ENCODE peak calls at places on chromosomes 7 and 10, in seven cellular contexts. F, U, D, O, Z, W and J are unnamed samples.

GRCh38 chr10:102672822-102673200 is 28.5 kb downstream of the TRIM8 start:
- DNase-seq in F (no peak), U (no peak), D (no peak), O (no peak), Z (no peak), W (no peak), J (no peak)

GRCh38 chr10:102775973-102776669 is 32.4 kb downstream of the WBP1L start:
- DNase-seq in F (no peak), U (peak; percentile 93), D (no peak), O (no peak), Z (no peak), W (peak; percentile 98), J (peak; percentile 51)

GRCh38 chr7:128068785-128069184 is 37.5 kb upstream of the LRRC4 start:
- DNase-seq in F (no peak), U (no peak), D (no peak), O (no peak), Z (no peak), W (no peak), J (no peak)

GRCh38 chr7:137867289-137867688 is 20.5 kb upstream of the DGKI start:
- DNase-seq in F (no peak), U (no peak), D (no peak), O (no peak), Z (no peak), W (no peak), J (no peak)

GRCh38 chr10:65166272-65166671 is 1645.1 kb downstream of the REEP3 start:
- DNase-seq in F (no peak), U (peak; percentile 29), D (no peak), O (no peak), Z (no peak), W (no peak), J (no peak)

GRCh38 chr10:26437637-26438461 is at the start of gene APBB1IP:
- DNase-seq in F (peak; percentile 78), U (peak; percentile 88), D (peak; percentile 98), O (no peak), Z (peak; percentile 60), W (no peak), J (no peak)

GRCh38 chr7:40966693-40967092 is 736.2 kb downstream of the INHBA start:
- DNase-seq in F (no peak), U (no peak), D (no peak), O (no peak), Z (no peak), W (no peak), J (no peak)

GRCh38 chr10:15695852-15696251 is 23.9 kb downstream of the ITGA8 start:
- DNase-seq in F (no peak), U (no peak), D (no peak), O (no peak), Z (no peak), W (no peak), J (no peak)

GRCh38 chr7:1174881-1175596 is 15.0 kb upstream of the ZFAND2A start:
- DNase-seq in F (no peak), U (no peak), D (no peak), O (no peak), Z (no peak), W (no peak), J (no peak)

GRCh38 chr7:32513205-32513604 is 17.9 kb downstream of the AVL9 start:
- DNase-seq in F (no peak), U (no peak), D (no peak), O (no peak), Z (no peak), W (no peak), J (no peak)

GRCh38 chr7:90720970-90721768 is 125.0 kb downstream of the CDK14 start:
- DNase-seq in F (no peak), U (no peak), D (no peak), O (no peak), Z (no peak), W (peak; percentile 73), J (no peak)

GRCh38 chr10:16967000-16967865 is 150.0 kb upstream of the RSU1 start:
- DNase-seq in F (no peak), U (no peak), D (no peak), O (no peak), Z (no peak), W (peak; percentile 74), J (peak; percentile 46)

GRCh38 chr7:144835166-144835611 is 664 bp downstream of the TPK1 start:
- DNase-seq in F (peak; percentile 79), U (no peak), D (no peak), O (no peak), Z (peak; percentile 43), W (peak; percentile 81), J (peak; percentile 64)

GRCh38 chr7:127504715-127505114 is 80.7 kb downstream of the GCC1 start:
- DNase-seq in F (no peak), U (no peak), D (no peak), O (no peak), Z (peak; percentile 22), W (peak; percentile 11), J (peak; percentile 44)

GRCh38 chr10:34710391-34710751 is 104.7 kb downstream of the PARD3 start:
- DNase-seq in F (no peak), U (no peak), D (no peak), O (no peak), Z (no peak), W (peak; percentile 59), J (peak; percentile 80)

GRCh38 chr7:51467384-51468017 is 150.9 kb upstream of the COBL start:
- DNase-seq in F (no peak), U (no peak), D (no peak), O (no peak), Z (no peak), W (no peak), J (no peak)

GRCh38 chr10:126433351-126433750 is 45.1 kb upstream of the ADAM12 start:
- DNase-seq in F (no peak), U (no peak), D (no peak), O (no peak), Z (no peak), W (no peak), J (no peak)

GRCh38 chr10:123522702-123523312 is 143.3 kb upstream of the GPR26 start:
- DNase-seq in F (peak; percentile 11), U (no peak), D (no peak), O (no peak), Z (no peak), W (no peak), J (no peak)

GRCh38 chr10:93916257-93917063 is 22.7 kb downstream of the SLC35G1 start:
- DNase-seq in F (no peak), U (no peak), D (no peak), O (no peak), Z (no peak), W (peak; percentile 31), J (peak; percentile 53)

GRCh38 chr10:86969421-86970041 is 1.2 kb downstream of the ADIRF start:
- DNase-seq in F (peak; percentile 48), U (peak; percentile 74), D (no peak), O (no peak), Z (no peak), W (peak; percentile 56), J (no peak)

GRCh38 chr10:86970152-86970886 is 2.0 kb downstream of the ADIRF start:
- DNase-seq in F (peak; percentile 50), U (peak; percentile 93), D (peak; percentile 88), O (no peak), Z (no peak), W (no peak), J (no peak)

GRCh38 chr10:86968271-86968993 is at the start of gene ADIRF:
- DNase-seq in F (peak; percentile 63), U (peak; percentile 79), D (peak; percentile 83), O (no peak), Z (peak; percentile 19), W (peak; percentile 16), J (no peak)

GRCh38 chr10:86967481-86967941 is 771 bp upstream of the ADIRF start:
- DNase-seq in F (peak; percentile 48), U (no peak), D (no peak), O (no peak), Z (peak; percentile 18), W (no peak), J (no peak)

DNA sequence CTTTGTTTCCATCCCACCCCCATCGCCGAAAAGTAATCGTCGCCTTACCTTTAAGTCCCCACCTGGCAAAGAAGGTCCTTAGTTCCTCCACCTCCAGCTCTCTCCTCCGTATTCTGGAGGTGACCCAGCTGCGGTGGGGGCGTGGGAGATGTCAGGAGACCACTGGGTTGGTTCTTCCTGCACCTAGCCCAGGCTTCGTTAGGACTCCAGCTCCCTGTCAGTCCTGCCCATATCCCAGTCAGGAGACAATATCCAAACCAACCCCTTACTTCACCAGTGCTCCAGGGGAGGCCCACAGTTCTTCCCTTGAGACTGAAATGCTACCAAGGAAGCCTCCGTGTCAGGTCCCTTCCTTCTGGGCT is 693 bp downstream of the ADIRF start:
- DNase-seq in F (peak; percentile 47), U (no peak), D (no peak), O (no peak), Z (peak; percentile 19), W (no peak), J (no peak)
- H3K4me1 ChIP-seq in F (peaks cover 56% of the 10 kb centered on the region), U (peaks cover 39% of the 10 kb centered on the region), D (peaks cover 59% of the 10 kb centered on the region), O (peaks cover 46% of the 10 kb centered on the region), Z (peaks cover 45% of the 10 kb centered on the region), W (peaks cover 55% of the 10 kb centered on the region), J (peaks cover 18% of the 10 kb centered on the region)

DNA sequence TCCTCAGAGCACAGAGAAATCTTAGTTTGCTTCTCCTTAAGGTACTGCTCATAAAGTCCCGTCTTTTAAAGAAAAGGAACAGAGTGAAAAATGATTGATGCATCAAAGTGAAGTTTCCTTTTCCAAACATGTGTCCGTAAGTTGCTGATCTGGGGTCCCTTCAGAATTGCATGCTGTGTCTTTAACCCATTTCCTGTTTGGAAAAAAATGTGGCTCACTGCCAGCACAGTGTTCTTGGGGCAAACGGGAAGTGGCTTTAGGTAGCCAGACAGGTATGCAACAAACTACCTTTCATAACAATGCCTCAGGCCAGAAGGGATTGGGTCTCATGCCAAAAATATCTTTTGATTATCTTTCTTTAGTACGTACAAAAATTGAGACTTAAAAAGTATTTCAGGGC is 50.9 kb downstream of the TFAM start:
- DNase-seq in F (peak; percentile 54), U (no peak), D (no peak), O (no peak), Z (no peak), W (peak; percentile 12), J (no peak)
- H3K4me1 ChIP-seq in F (peaks cover 14% of the 10 kb centered on the region), U (no peaks in the 10 kb centered on the region), D (no peaks in the 10 kb centered on the region), O (peaks cover 5% of the 10 kb centered on the region), Z (no peaks in the 10 kb centered on the region), W (peaks cover 8% of the 10 kb centered on the region), J (peaks cover 9% of the 10 kb centered on the region)

GRCh38 chr10:85152488-85152887 is 824.1 kb downstream of the CCSER2 start:
- DNase-seq in F (no peak), U (no peak), D (no peak), O (no peak), Z (no peak), W (no peak), J (no peak)

GRCh38 chr10:85147346-85148250 is 819.2 kb downstream of the CCSER2 start:
- DNase-seq in F (no peak), U (no peak), D (no peak), O (no peak), Z (no peak), W (no peak), J (no peak)

GRCh38 chr10:85145966-85146365 is 817.6 kb downstream of the CCSER2 start:
- DNase-seq in F (no peak), U (no peak), D (no peak), O (no peak), Z (no peak), W (no peak), J (no peak)

GRCh38 chr10:85148693-85149640 is 820.6 kb downstream of the CCSER2 start:
- DNase-seq in F (no peak), U (no peak), D (no peak), O (no peak), Z (no peak), W (no peak), J (no peak)

GRCh38 chr10:85151506-85151905 is 823.1 kb downstream of the CCSER2 start:
- DNase-seq in F (no peak), U (no peak), D (no peak), O (no peak), Z (no peak), W (no peak), J (no peak)
- H3K4me1 ChIP-seq in F (no peaks in the 10 kb centered on the region), U (no peaks in the 10 kb centered on the region), D (no peaks in the 10 kb centered on the region), O (no peaks in the 10 kb centered on the region), Z (no peaks in the 10 kb centered on the region), W (no peaks in the 10 kb centered on the region), J (peaks cover 26% of the 10 kb centered on the region)

GRCh38 chr10:129960493-129961273 is 3.4 kb downstream of the EBF3 start:
- DNase-seq in F (no peak), U (no peak), D (no peak), O (no peak), Z (no peak), W (no peak), J (peak; percentile 17)
- H3K4me1 ChIP-seq in F (peaks cover 27% of the 10 kb centered on the region), U (peaks cover 25% of the 10 kb centered on the region), D (peaks cover 36% of the 10 kb centered on the region), O (peaks cover 17% of the 10 kb centered on the region), Z (peaks cover 17% of the 10 kb centered on the region), W (peaks cover 9% of the 10 kb centered on the region), J (peaks cover 17% of the 10 kb centered on the region)